ENCODE peak calls at places on chromosome 19, in four cellular contexts. O is brain microvascular endothelial cell, T is AG04450, J is lower leg skin. M is an unnamed sample.

GRCh38 chr19:4059493-4059880 is 7.2 kb downstream of the ZBTB7A start:
- DNase-seq in O (no peak), T (no peak), J (no peak), M (no peak)

GRCh38 chr19:10228393-10228792 is 2.7 kb downstream of the S1PR2 start:
- DNase-seq in O (no peak), T (no peak), J (no peak), M (no peak)

GRCh38 chr19:38148337-38148736 is 75.7 kb downstream of the DPF1 start:
- DNase-seq in O (no peak), T (no peak), J (peak), M (no peak)

GRCh38 chr19:860481-861098 is 1.1 kb downstream of the CFD start:
- DNase-seq in O (no peak), T (peak), J (peak), M (no peak)

GRCh38 chr19:51681286-51681956 is 11.7 kb upstream of the SPACA6 start:
- DNase-seq in O (no peak), T (no peak), J (no peak), M (no peak)

GRCh38 chr19:580274-580835 is 8.0 kb downstream of the BSG start:
- DNase-seq in O (no peak), T (no peak), J (no peak), M (no peak)

GRCh38 chr19:54152267-54152666 is 7.3 kb downstream of the LENG1 start:
- DNase-seq in O (no peak), T (no peak), J (no peak), M (no peak)

GRCh38 chr19:48954595-48955307 is at the start of gene BAX:
- DNase-seq in O (peak), T (peak), J (peak), M (peak)

GRCh38 chr19:18460313-18460712 is 22.4 kb upstream of the ISYNA1 start:
- DNase-seq in O (peak), T (peak), J (peak), M (peak)

GRCh38 chr19:756232-756631 is 5.3 kb downstream of the MISP start:
- DNase-seq in O (peak), T (no peak), J (no peak), M (no peak)

DNA sequence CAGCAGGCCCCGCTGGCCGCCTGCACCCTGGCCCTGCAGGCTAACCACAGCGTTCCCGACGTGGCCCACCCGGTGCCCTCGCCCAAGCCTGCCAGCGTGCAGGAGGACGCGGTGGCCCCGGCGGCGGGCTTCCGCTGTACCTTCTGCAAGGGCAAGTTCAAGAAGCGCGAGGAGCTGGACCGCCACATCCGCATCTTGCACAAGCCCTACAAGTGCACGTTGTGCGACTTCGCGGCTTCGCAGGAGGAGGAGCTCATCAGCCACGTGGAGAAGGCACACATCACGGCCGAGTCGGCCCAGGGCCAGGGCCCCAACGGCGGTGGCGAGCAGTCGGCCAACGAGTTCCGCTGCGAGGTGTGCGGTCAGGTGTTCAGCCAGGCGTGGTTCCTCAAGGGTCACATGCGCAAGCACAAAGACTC is 72.1 kb downstream of the ZNF536 start:
- DNase-seq in O (no peak), T (no peak), J (no peak), M (no peak)
- H3K4me3 ChIP-seq in O (no peak), T (no peak), J (no peak), M (no peak)

GRCh38 chr19:45905016-45905415 is 2.6 kb upstream of the MYPOP start:
- DNase-seq in O (no peak), T (no peak), J (no peak), M (no peak)

GRCh38 chr19:45900661-45901431 is 1.6 kb downstream of the MYPOP start:
- DNase-seq in O (no peak), T (no peak), J (no peak), M (no peak)

GRCh38 chr19:45901912-45902650 is at the start of gene MYPOP:
- DNase-seq in O (no peak), T (no peak), J (no peak), M (no peak)

GRCh38 chr19:45901432-45901903 is 945 bp downstream of the MYPOP start:
- DNase-seq in O (no peak), T (no peak), J (no peak), M (no peak)

DNA sequence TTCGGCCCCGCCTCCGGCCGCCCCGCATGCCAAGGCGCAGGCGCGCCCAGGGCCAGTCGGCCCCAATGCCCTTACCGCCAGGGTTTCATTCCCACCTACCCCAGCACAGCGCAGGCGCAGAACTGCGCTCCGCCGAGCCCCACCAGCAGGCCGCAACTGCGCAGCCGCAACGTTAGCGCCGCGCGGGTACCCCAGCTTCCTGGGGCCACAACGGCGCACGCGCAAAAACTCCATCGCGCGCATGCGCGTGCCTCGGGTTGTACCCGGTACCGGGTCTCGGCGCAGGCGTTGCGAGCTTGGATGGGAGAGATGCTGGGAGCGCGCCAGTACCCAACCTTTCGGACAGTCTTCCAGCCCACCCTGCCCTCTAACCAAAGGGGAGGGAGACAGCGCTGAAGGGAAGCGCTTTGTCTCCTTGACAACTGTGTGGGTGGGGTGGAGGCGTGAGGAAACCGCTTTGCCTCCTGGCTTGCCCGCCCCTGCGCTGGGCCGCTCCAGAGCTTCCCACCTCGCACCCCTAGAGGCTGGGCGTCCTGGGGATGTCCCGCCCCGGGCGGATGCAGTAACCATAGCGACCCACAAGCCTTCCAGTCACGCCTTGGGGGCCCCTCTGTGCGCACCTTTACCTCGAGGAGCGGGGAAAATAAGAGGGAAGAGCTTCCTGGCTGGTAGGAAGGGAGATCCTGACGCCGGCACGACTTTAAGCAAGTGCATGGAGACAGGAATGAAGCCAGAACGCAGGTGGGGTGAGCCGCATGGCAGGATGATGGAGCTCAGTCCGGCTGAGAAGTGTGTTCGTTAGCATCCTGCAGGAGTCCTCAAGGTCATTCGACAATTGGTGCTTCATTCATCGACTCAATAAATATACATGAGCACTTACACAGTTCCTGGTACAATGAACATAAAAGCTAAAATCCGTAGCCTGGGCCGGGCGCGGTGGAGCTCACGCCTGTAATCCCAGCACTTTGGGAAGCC is 525 bp upstream of the MYPOP start:
- DNase-seq in O (peak), T (peak), J (peak), M (peak)
- TF ChIP-seq CTCF in O (no peak), T (no peak), J (no peak), M (no peak)

GRCh38 chr19:41726493-41726892 is 18.1 kb downstream of the CEACAM5 start:
- DNase-seq in O (no peak), T (no peak), J (no peak), M (no peak)
- H3K4me3 ChIP-seq in O (no peak), T (no peak), J (no peak), M (no peak)

GRCh38 chr19:36528921-36529518 is 949 bp upstream of the ZNF260 start:
- DNase-seq in O (no peak), T (no peak), J (no peak), M (no peak)
- TF ChIP-seq CTCF in O (no peak), T (no peak), J (no peak), M (no peak)

GRCh38 chr19:20923077-20923871 is at the start of gene ZNF85:
- DNase-seq in O (peak), T (peak), J (peak), M (peak)
- H3K4me3 ChIP-seq in O (peak), T (peak), J (peak), M (peak)

GRCh38 chr19:5154799-5155426 is 185.7 kb downstream of the PTPRS start:
- DNase-seq in O (no peak), T (no peak), J (no peak), M (no peak)

GRCh38 chr19:5153601-5154128 is 184.8 kb downstream of the KDM4B start:
- DNase-seq in O (no peak), T (no peak), J (no peak), M (no peak)

GRCh38 chr19:5152767-5153532 is 184.0 kb downstream of the KDM4B start:
- DNase-seq in O (no peak), T (no peak), J (no peak), M (no peak)

GRCh38 chr19:5155586-5156210 is 184.9 kb downstream of the PTPRS start:
- DNase-seq in O (no peak), T (no peak), J (no peak), M (no peak)

DNA sequence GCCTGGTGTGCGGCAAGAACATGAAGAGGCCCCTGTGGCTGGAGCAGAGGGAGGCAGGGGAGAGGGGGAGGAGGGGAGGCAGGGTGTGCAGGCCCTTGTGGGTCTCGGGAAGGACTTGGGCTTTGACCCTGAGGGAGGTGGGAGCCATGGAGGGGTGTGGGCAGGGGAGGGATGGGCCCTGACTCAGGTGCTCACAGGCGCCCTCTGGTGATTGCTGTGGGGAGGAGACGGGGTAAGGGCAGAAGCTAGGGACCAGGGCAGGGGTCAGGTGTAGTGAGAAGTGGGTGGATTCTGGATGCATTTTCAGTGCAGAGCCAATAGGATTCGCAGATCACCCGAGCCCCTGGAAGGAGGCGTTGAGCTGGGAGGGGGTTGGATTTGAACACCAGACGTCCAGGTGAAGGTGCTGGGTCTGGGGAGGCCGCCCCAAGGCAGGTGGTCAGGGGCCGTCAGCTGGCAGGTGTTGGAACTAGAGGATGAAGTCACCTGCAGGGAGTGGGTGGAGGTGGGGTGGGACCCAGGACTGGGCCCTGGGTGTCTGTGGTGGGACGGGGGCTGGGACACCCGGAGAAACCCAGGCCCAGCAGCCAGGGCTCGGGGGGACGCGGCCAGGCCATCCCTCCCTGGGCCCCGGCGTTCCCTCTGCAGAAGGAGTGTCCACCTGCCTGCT is 185.4 kb downstream of the KDM4B start:
- DNase-seq in O (no peak), T (no peak), J (no peak), M (no peak)
- TF ChIP-seq CTCF in O (peak), T (peak), J (no peak), M (peak)

GRCh38 chr19:19461671-19462622 is 53.4 kb downstream of the TSSK6 start:
- DNase-seq in O (no peak), T (no peak), J (no peak), M (no peak)
- H3K4me3 ChIP-seq in O (no peak), T (no peak), J (no peak), M (no peak)

GRCh38 chr19:29048873-29049272 is 164.1 kb downstream of the UQCRFS1 start:
- DNase-seq in O (no peak), T (no peak), J (no peak), M (no peak)
- TF ChIP-seq CTCF in O (no peak), T (no peak), J (no peak), M (no peak)